ENCODE peak calls at places on chromosomes 6 and 20, in four cellular contexts. A, K, M and G are unnamed samples. For H3K27me3, the result is how much of the 10 kb centered on the place peaks cover.

GRCh38 chr6:154249499-154250298 is 106.9 kb downstream of the IPCEF1 start:
- DNase-seq in A (no peak), K (no peak), M (no peak), G (no peak)

GRCh38 chr6:110310861-110311446 is 47.2 kb downstream of the METTL24 start:
- DNase-seq in A (no peak), K (no peak), M (no peak), G (no peak)

GRCh38 chr6:148972481-148972880 is 225.7 kb downstream of the UST start:
- DNase-seq in A (no peak), K (no peak), M (peak), G (no peak)

GRCh38 chr6:29596381-29596900 is 11.5 kb downstream of the OR2H2 start:
- DNase-seq in A (no peak), K (no peak), M (no peak), G (no peak)

GRCh38 chr6:131979515-131980337 is 28.6 kb upstream of the CCN2 start:
- DNase-seq in A (peak), K (no peak), M (no peak), G (peak)

GRCh38 chr6:33419580-33420492 is at the start of gene SYNGAP1:
- DNase-seq in A (peak), K (peak), M (peak), G (no peak)

GRCh38 chr6:122322824-122323223 is 76.6 kb upstream of the HSF2 start:
- DNase-seq in A (peak), K (no peak), M (no peak), G (no peak)

GRCh38 chr20:44017905-44018683 is 103.4 kb downstream of the TOX2 start:
- DNase-seq in A (peak), K (peak), M (peak), G (peak)

GRCh38 chr6:143158113-143158581 is 97.5 kb downstream of the AIG1 start:
- DNase-seq in A (peak), K (no peak), M (no peak), G (no peak)

GRCh38 chr6:106692112-106692822 is 62.9 kb downstream of the QRSL1 start:
- DNase-seq in A (peak), K (no peak), M (no peak), G (no peak)

GRCh38 chr6:113381232-113381631 is 475.9 kb upstream of the MARCKS start:
- DNase-seq in A (no peak), K (no peak), M (no peak), G (no peak)

GRCh38 chr6:161736796-161737292 is 463.0 kb upstream of the AGPAT4 start:
- DNase-seq in A (no peak), K (no peak), M (no peak), G (no peak)

GRCh38 chr6:148037496-148037895 is 305.1 kb upstream of the SASH1 start:
- DNase-seq in A (no peak), K (no peak), M (no peak), G (peak)

GRCh38 chr6:3261518-3261820 is 2.7 kb downstream of the PSMG4 start:
- DNase-seq in A (no peak), K (no peak), M (no peak), G (no peak)

GRCh38 chr6:166712554-166713228 is 85.6 kb upstream of the RPS6KA2 start:
- DNase-seq in A (no peak), K (no peak), M (no peak), G (no peak)

GRCh38 chr20:57779401-57780003 is 69.7 kb upstream of the PMEPA1 start:
- DNase-seq in A (no peak), K (no peak), M (no peak), G (no peak)

GRCh38 chr6:39978240-39978639 is 44.0 kb upstream of the MOCS1 start:
- DNase-seq in A (no peak), K (no peak), M (no peak), G (no peak)

GRCh38 chr6:45488269-45488668 is 110.5 kb upstream of the SUPT3H start:
- DNase-seq in A (no peak), K (no peak), M (no peak), G (no peak)

GRCh38 chr20:44392088-44392775 is 36.7 kb downstream of the HNF4A start:
- DNase-seq in A (no peak), K (no peak), M (no peak), G (no peak)

GRCh38 chr6:5989141-5989723 is 17.5 kb downstream of the NRN1 start:
- DNase-seq in A (no peak), K (peak), M (no peak), G (no peak)

GRCh38 chr20:46592580-46593362 is 42.3 kb upstream of the OCSTAMP start:
- DNase-seq in A (no peak), K (no peak), M (no peak), G (no peak)

GRCh38 chr6:25331085-25331685 is 52.0 kb downstream of the CARMIL1 start:
- DNase-seq in A (no peak), K (no peak), M (no peak), G (no peak)

GRCh38 chr6:115514656-115515055 is 546.0 kb downstream of the FRK start:
- DNase-seq in A (no peak), K (no peak), M (no peak), G (peak)

GRCh38 chr6:132843316-132844040 is 29.1 kb downstream of the RPS12 start:
- DNase-seq in A (no peak), K (no peak), M (no peak), G (no peak)

GRCh38 chr20:25046736-25047666 is 10.9 kb downstream of the ACSS1 start:
- DNase-seq in A (no peak), K (no peak), M (no peak), G (no peak)

GRCh38 chr20:24948939-24949679 is at the start of gene CST7:
- DNase-seq in A (no peak), K (no peak), M (no peak), G (no peak)

GRCh38 chr6:5679696-5680494 is 326.8 kb downstream of the NRN1 start:
- DNase-seq in A (no peak), K (no peak), M (no peak), G (no peak)

GRCh38 chr20:22684763-22685443 is 100.5 kb upstream of the FOXA2 start:
- DNase-seq in A (no peak), K (no peak), M (no peak), G (no peak)

GRCh38 chr20:35008411-35009342 is 53.0 kb downstream of the MYH7B start:
- DNase-seq in A (no peak), K (no peak), M (peak), G (no peak)

GRCh38 chr6:157023958-157024357 is 246.8 kb downstream of the ARID1B start:
- DNase-seq in A (peak), K (no peak), M (no peak), G (no peak)

GRCh38 chr6:37519461-37519860 is 19.8 kb upstream of the CCDC167 start:
- DNase-seq in A (no peak), K (no peak), M (no peak), G (no peak)

GRCh38 chr6:135018057-135018456 is 36.6 kb downstream of the HBS1L start:
- DNase-seq in A (no peak), K (no peak), M (no peak), G (no peak)

GRCh38 chr20:47318027-47318595 is 38.4 kb downstream of the ZMYND8 start:
- DNase-seq in A (peak), K (no peak), M (peak), G (peak)

GRCh38 chr6:145704153-145704781 is 31.1 kb downstream of the EPM2A start:
- DNase-seq in A (no peak), K (no peak), M (no peak), G (no peak)

GRCh38 chr6:143295904-143296303 is 154.6 kb downstream of the ADAT2 start:
- DNase-seq in A (no peak), K (no peak), M (no peak), G (no peak)

DNA sequence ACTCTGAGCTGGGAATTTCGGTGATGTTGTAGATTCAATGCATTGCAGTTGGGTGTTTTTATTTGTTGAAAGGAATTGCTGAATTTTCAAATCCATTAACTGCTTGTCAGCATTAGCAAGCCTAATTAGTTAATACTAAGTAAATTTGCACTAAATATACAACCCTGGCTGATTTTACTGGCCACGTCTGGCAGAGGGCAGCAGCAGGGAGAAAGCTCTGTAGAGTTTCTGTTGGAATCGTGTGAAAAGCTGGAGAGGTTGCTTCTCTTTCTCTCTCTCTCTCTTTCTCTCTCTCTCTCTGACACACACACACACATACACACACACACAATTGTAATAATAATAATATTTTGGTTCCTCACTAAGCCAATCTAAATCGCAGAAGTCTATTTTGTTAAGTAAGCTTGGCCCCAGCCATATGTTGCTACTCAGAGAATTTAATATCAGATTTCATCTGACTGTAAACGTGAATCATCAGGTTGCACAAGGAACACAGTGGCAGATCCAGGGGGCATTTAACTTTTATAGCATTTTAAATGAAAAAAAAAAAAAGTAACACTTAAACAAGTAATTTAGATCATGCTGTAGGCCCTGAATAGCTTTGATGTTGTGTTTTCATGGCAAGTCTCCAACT is 289.5 kb downstream of the ESR1 start:
- DNase-seq in A (peak), K (no peak), M (no peak), G (peak)
- TF ChIP-seq CTCF in A (peak), K (no peak), M (no peak), G (peak)

GRCh38 chr6:168442646-168443045 is 1.7 kb downstream of the SMOC2 start:
- DNase-seq in A (no peak), K (no peak), M (no peak), G (no peak)
- H3K27me3 ChIP-seq in A (under half), K (half or more), M (under half), G (under half)

GRCh38 chr6:13990830-13991229 is 66.1 kb downstream of the RNF182 start:
- DNase-seq in A (no peak), K (no peak), M (no peak), G (no peak)
- TF ChIP-seq CTCF in A (no peak), K (no peak), M (no peak), G (no peak)

GRCh38 chr20:719068-719467 is 43.5 kb upstream of the SCRT2 start:
- DNase-seq in A (no peak), K (no peak), M (no peak), G (no peak)
- H3K27me3 ChIP-seq in A (under half), K (under half), M (under half), G (under half)

DNA sequence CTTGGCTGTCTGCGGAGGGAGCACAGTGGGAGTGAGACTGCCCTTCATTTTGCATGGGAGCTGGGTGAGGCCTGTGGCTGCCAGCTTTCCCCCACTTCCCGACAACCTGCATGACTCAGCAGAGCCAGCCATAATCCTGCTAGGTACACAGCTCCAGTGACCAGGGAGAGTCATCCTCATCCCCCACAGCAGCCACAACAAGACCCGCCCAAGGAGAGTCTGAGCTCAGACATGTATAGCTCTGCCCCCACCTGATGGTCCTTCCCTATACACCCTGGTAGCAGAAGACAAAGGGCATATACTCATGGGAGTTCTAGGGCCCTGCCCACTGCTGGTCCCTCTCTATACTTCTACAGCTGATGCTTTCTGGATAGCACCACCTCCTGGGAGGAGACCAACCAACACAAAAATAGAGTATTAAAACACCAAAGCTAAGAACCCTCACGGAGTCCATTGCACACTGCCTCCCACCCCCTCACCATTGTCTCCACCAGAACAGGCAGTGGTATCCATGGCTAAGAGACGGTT is 29.3 kb upstream of the TPD52L1 start:
- DNase-seq in A (no peak), K (no peak), M (no peak), G (no peak)
- TF ChIP-seq CTCF in A (peak), K (no peak), M (no peak), G (no peak)

DNA sequence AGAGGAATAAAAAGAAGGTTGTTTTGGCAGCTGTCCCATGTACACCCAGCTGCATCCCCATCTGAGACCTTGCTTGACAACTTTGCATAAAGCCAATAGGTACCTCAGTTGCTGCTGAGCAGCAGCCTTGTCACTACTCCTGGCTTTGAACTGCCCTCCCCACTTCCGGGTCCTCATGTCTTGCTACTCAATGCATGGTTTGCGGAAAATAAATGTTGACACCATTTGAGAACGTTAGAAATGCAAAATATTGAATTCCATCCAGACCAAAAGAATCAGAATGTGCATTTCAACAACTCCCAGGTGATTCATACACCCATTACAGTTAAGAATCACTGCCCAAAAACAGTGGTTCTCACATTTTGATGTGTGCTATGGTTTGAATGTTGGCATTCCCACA is 32.9 kb downstream of the GPX5 start:
- DNase-seq in A (no peak), K (no peak), M (no peak), G (no peak)
- H3K27me3 ChIP-seq in A (under half), K (under half), M (under half), G (under half)

GRCh38 chr20:50488236-50488806 is 21.9 kb upstream of the PTPN1 start:
- DNase-seq in A (no peak), K (no peak), M (no peak), G (no peak)

GRCh38 chr20:50481741-50482140 is 28.4 kb upstream of the PTPN1 start:
- DNase-seq in A (no peak), K (no peak), M (no peak), G (no peak)

GRCh38 chr20:50482396-50482890 is 27.7 kb upstream of the PTPN1 start:
- DNase-seq in A (no peak), K (no peak), M (no peak), G (no peak)

GRCh38 chr20:50487397-50487796 is 22.8 kb upstream of the PTPN1 start:
- DNase-seq in A (no peak), K (no peak), M (no peak), G (no peak)

DNA sequence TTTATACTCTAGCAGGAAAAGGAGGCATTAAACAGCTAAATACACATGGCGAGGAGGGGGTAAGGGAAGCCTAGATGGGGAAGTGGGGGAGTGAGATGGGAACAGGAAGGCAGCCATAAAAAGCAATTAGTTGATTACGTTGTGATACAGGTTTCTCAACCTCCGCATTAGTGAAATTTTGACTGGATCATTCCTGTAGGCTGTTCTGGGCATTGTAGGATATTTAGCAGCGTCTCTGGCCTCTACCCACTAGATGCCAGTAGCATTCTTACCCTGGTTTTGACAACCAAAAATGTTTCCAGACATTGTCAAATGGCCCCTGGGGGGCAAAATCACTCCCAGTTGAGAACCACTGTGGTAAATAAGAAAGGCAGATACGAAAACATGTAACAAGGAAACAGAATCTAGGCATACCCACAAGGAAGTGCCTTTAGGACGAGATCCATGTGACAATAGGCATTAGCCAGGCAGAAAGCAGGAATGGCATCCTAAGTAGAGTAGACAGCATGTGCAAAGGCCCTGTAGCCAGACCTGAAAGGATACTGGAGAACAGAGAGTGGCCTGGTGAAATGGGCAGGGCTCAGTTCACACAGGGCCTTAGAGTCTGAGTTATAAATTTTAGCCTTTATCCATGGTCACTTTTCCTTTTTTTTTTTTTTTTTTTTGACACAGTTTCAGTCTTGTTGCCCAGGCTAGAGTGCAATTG is 25.8 kb upstream of the PTPN1 start:
- DNase-seq in A (no peak), K (no peak), M (no peak), G (no peak)
- TF ChIP-seq CTCF in A (peak), K (no peak), M (no peak), G (no peak)

GRCh38 chr20:20832715-20833114 is 120.3 kb upstream of the RALGAPA2 start:
- DNase-seq in A (no peak), K (no peak), M (no peak), G (no peak)
- H3K27me3 ChIP-seq in A (under half), K (under half), M (under half), G (under half)